ENCODE peak calls at places on chromosomes 5 and 9, in six cellular contexts. F is A549, U is fibroblast of pulmonary artery, G is HCT116, Z is astrocyte, C is fibroblast of mammary gland. T is an unnamed sample.

GRCh38 chr9:112377087-112377486 is 2.8 kb upstream of the HSDL2 start:
- DNase-seq in F (no peak), U (no peak), G (no peak), Z (no peak), C (no peak), T (no peak)

GRCh38 chr5:103035701-103036100 is 84.2 kb downstream of the GIN1 start:
- DNase-seq in F (no peak), U (no peak), G (no peak), Z (no peak), C (peak), T (no peak)

GRCh38 chr9:77978086-77978781 is 53.4 kb downstream of the GNAQ start:
- DNase-seq in F (no peak), U (no peak), G (no peak), Z (no peak), C (no peak), T (no peak)

GRCh38 chr9:86589273-86589672 is 235.1 kb upstream of the TUT7 start:
- DNase-seq in F (peak), U (no peak), G (no peak), Z (no peak), C (no peak), T (no peak)

GRCh38 chr9:134025606-134026541 is 593 bp downstream of the BRD3OS start:
- DNase-seq in F (peak), U (peak), G (no peak), Z (peak), C (peak), T (peak)

GRCh38 chr9:35660966-35661413 is 2.9 kb downstream of the CCDC107 start:
- DNase-seq in F (peak), U (peak), G (peak), Z (no peak), C (peak), T (peak)

GRCh38 chr9:134793281-134793680 is 87.3 kb upstream of the FCN2 start:
- DNase-seq in F (no peak), U (no peak), G (no peak), Z (no peak), C (no peak), T (no peak)

GRCh38 chr9:117245225-117245624 is 169.6 kb downstream of the ASTN2 start:
- DNase-seq in F (no peak), U (no peak), G (no peak), Z (no peak), C (no peak), T (no peak)

GRCh38 chr5:151072234-151073025 is 8.4 kb downstream of the TNIP1 start:
- DNase-seq in F (peak), U (peak), G (no peak), Z (peak), C (peak), T (peak)

GRCh38 chr9:73869261-73869660 is 627.9 kb upstream of the RORB start:
- DNase-seq in F (peak), U (peak), G (no peak), Z (peak), C (peak), T (peak)

GRCh38 chr9:3980771-3981170 is 319.1 kb downstream of the GLIS3 start:
- DNase-seq in F (no peak), U (peak), G (no peak), Z (peak), C (peak), T (no peak)

GRCh38 chr5:61162010-61162831 is at the start of gene SMIM15:
- DNase-seq in F (peak), U (peak), G (peak), Z (peak), C (peak), T (peak)

GRCh38 chr5:64210866-64211265 is 45.2 kb downstream of the RNF180 start:
- DNase-seq in F (no peak), U (peak), G (no peak), Z (peak), C (peak), T (peak)

GRCh38 chr5:132220476-132220875 is 7.2 kb downstream of the P4HA2 start:
- DNase-seq in F (no peak), U (peak), G (no peak), Z (peak), C (no peak), T (no peak)

GRCh38 chr9:21017092-21017491 is 14.3 kb downstream of the HACD4 start:
- DNase-seq in F (peak), U (peak), G (no peak), Z (peak), C (peak), T (peak)

GRCh38 chr5:76384189-76384588 is 18.9 kb upstream of the IQGAP2 start:
- DNase-seq in F (no peak), U (no peak), G (no peak), Z (no peak), C (no peak), T (no peak)

GRCh38 chr9:131366745-131367401 is 27.0 kb upstream of the PRRC2B start:
- DNase-seq in F (peak), U (peak), G (no peak), Z (peak), C (peak), T (peak)

GRCh38 chr5:31083364-31083763 is 110.1 kb upstream of the CDH6 start:
- DNase-seq in F (no peak), U (no peak), G (no peak), Z (no peak), C (no peak), T (no peak)

GRCh38 chr9:93129286-93129685 is 4.8 kb downstream of the NINJ1 start:
- DNase-seq in F (no peak), U (no peak), G (no peak), Z (no peak), C (no peak), T (no peak)

GRCh38 chr5:38650540-38651275 is 94.3 kb upstream of the LIFR start:
- DNase-seq in F (no peak), U (peak), G (no peak), Z (peak), C (peak), T (peak)

GRCh38 chr9:21141427-21141882 is at the start of gene IFNW1:
- DNase-seq in F (peak), U (no peak), G (no peak), Z (no peak), C (peak), T (no peak)

GRCh38 chr5:17069995-17070405 is 133.9 kb upstream of the MYO10 start:
- DNase-seq in F (peak), U (peak), G (peak), Z (peak), C (peak), T (peak)

GRCh38 chr5:98110791-98111190 is 662.7 kb upstream of the RGMB start:
- DNase-seq in F (no peak), U (no peak), G (no peak), Z (no peak), C (peak), T (no peak)

GRCh38 chr5:88660947-88661869 is 221.8 kb downstream of the MEF2C start:
- DNase-seq in F (peak), U (peak), G (peak), Z (peak), C (peak), T (peak)

GRCh38 chr5:12330993-12331588 is 426.8 kb upstream of the CTNND2 start:
- DNase-seq in F (no peak), U (no peak), G (no peak), Z (no peak), C (no peak), T (no peak)

GRCh38 chr9:109582386-109582785 is 84.3 kb upstream of the PTPN3 start:
- DNase-seq in F (no peak), U (no peak), G (no peak), Z (peak), C (no peak), T (no peak)

GRCh38 chr5:180071418-180072255 is at the start of gene RNF130:
- DNase-seq in F (peak), U (peak), G (peak), Z (peak), C (peak), T (peak)

GRCh38 chr5:151005975-151006576 is 14.3 kb upstream of the GPX3 start:
- DNase-seq in F (no peak), U (peak), G (no peak), Z (no peak), C (peak), T (no peak)

GRCh38 chr9:36911601-36912412 is 122.3 kb downstream of the PAX5 start:
- DNase-seq in F (no peak), U (no peak), G (no peak), Z (no peak), C (no peak), T (no peak)

GRCh38 chr9:84297162-84297821 is 43.3 kb downstream of the SLC28A3 start:
- DNase-seq in F (no peak), U (peak), G (no peak), Z (peak), C (peak), T (peak)

GRCh38 chr9:15135167-15135792 is 171.7 kb downstream of the TTC39B start:
- DNase-seq in F (peak), U (peak), G (peak), Z (peak), C (peak), T (peak)

GRCh38 chr5:30279237-30279636 is 914.2 kb upstream of the CDH6 start:
- DNase-seq in F (no peak), U (peak), G (no peak), Z (peak), C (no peak), T (no peak)

DNA sequence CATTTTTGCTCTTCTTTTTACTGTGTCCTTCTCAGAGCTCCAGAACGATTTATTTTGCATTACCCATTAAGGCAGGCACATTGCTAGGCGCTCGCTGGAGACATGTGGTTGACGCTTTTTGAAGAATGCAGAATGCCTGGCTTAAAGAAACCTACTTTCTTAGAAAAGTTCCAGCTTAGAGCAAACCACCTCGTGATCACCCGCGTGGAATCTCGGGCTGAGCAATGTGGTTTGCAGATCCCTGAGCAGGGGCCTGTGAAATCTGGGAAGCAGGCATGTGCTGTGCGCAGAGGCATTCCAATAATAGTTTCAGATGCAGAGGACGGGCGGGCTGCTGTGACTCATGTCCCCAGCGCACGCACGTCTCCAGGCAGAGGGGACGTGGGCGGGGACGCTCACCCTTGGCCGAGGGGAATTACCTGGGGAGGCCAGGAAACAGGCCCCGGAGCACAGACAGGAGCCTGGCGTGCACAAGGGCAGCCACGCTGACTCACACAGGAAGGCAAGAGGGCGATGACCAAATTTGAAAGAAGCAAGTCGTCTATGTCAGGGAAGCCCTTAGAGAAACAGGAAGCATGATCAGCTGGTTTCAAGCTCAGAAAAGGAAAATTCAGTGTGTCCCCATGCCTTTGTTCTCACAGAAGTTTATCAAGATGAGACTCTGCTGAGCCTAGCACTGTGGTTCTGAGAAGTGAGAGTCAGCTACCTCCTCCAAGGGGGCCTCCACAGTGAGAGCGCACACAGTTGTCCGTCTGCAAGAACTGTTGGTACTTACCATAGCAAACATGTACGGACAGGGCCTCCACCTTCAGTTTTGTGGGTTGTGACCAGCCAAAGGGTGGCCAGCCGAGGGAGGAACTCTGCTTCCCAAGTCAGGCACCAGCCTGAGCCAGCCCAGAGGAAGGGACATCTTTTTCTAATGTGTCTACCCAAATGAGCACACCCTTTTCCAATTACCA is 218.6 kb downstream of the PIK3R1 start:
- DNase-seq in F (peak), U (peak), G (peak), Z (peak), C (peak), T (peak)
- H3K4me3 ChIP-seq in F (no peak), U (no peak), G (no peak), Z (no peak), C (no peak), T (no peak)

GRCh38 chr5:138180183-138180782 is 1.4 kb downstream of the KIF20A start:
- DNase-seq in F (peak), U (peak), G (peak), Z (peak), C (peak), T (peak)
- TF ChIP-seq CTCF in F (peak), U (peak), G (peak), Z (peak), C (peak), T (peak)

GRCh38 chr5:118791986-118792734 is 196.2 kb downstream of the DTWD2 start:
- DNase-seq in F (peak), U (peak), G (peak), Z (peak), C (peak), T (peak)
- H3K4me3 ChIP-seq in F (no peak), U (peak), G (no peak), Z (peak), C (no peak), T (no peak)

GRCh38 chr5:10775646-10776045 is 14.6 kb upstream of the DAP start:
- DNase-seq in F (no peak), U (no peak), G (no peak), Z (no peak), C (no peak), T (no peak)
- TF ChIP-seq CTCF in F (no peak), U (no peak), G (peak), Z (no peak), C (no peak), T (no peak)